ENCODE peak calls at places on chromosomes 16 and 17, in four cellular contexts. One of them, this sample, is unnamed.

GRCh38 chr17:45775148-45775547 is 9.0 kb upstream of the CRHR1 start:
- DNase-seq in colonic mucosa: no peak
- DNase-seq in adrenal gland: no peak
- DNase-seq in HCT116: no peak
- DNase-seq in this sample: no peak

GRCh38 chr16:52912565-52913173 is 140.0 kb downstream of the CHD9NB start:
- DNase-seq in colonic mucosa: peak
- DNase-seq in adrenal gland: peak
- DNase-seq in HCT116: peak
- DNase-seq in this sample: peak

GRCh38 chr16:30526137-30526822 is at the start of gene ZNF768:
- DNase-seq in colonic mucosa: peak
- DNase-seq in adrenal gland: peak
- DNase-seq in HCT116: no peak
- DNase-seq in this sample: peak

GRCh38 chr16:66878067-66878466 is 2.2 kb upstream of the PDP2 start:
- DNase-seq in colonic mucosa: no peak
- DNase-seq in adrenal gland: no peak
- DNase-seq in HCT116: no peak
- DNase-seq in this sample: no peak

GRCh38 chr16:75965504-75966374 is 239.4 kb upstream of the CPHXL start:
- DNase-seq in colonic mucosa: no peak
- DNase-seq in adrenal gland: no peak
- DNase-seq in HCT116: no peak
- DNase-seq in this sample: no peak

GRCh38 chr17:60355663-60356594 is 36.0 kb downstream of the USP32 start:
- DNase-seq in colonic mucosa: no peak
- DNase-seq in adrenal gland: peak
- DNase-seq in HCT116: no peak
- DNase-seq in this sample: no peak

GRCh38 chr16:85306071-85306792 is 194.0 kb upstream of the CIBAR2 start:
- DNase-seq in colonic mucosa: peak
- DNase-seq in adrenal gland: peak
- DNase-seq in HCT116: peak
- DNase-seq in this sample: no peak

GRCh38 chr17:32479074-32479617 is 7.6 kb upstream of the CDK5R1 start:
- DNase-seq in colonic mucosa: no peak
- DNase-seq in adrenal gland: no peak
- DNase-seq in HCT116: no peak
- DNase-seq in this sample: no peak

GRCh38 chr17:61799812-61800484 is 63.4 kb downstream of the BRIP1 start:
- DNase-seq in colonic mucosa: no peak
- DNase-seq in adrenal gland: no peak
- DNase-seq in HCT116: no peak
- DNase-seq in this sample: no peak

GRCh38 chr16:4111748-4112696 is 4.2 kb downstream of the ADCY9 start:
- DNase-seq in colonic mucosa: peak
- DNase-seq in adrenal gland: no peak
- DNase-seq in HCT116: no peak
- DNase-seq in this sample: no peak

GRCh38 chr17:1471931-1472727 is 16.1 kb upstream of the CRK start:
- DNase-seq in colonic mucosa: no peak
- DNase-seq in adrenal gland: no peak
- DNase-seq in HCT116: no peak
- DNase-seq in this sample: no peak
- H3K27ac ChIP-seq in colonic mucosa: no peak
- H3K27ac ChIP-seq in adrenal gland: no peak
- H3K27ac ChIP-seq in HCT116: no peak
- H3K27ac ChIP-seq in this sample: no peak

GRCh38 chr17:74010903-74011302 is 192.6 kb upstream of the RPL38 start:
- DNase-seq in colonic mucosa: no peak
- DNase-seq in adrenal gland: no peak
- DNase-seq in HCT116: no peak
- DNase-seq in this sample: no peak

GRCh38 chr17:74011963-74012362 is 191.5 kb upstream of the RPL38 start:
- DNase-seq in colonic mucosa: no peak
- DNase-seq in adrenal gland: no peak
- DNase-seq in HCT116: no peak
- DNase-seq in this sample: no peak

GRCh38 chr17:74006366-74006765 is 197.1 kb upstream of the RPL38 start:
- DNase-seq in colonic mucosa: no peak
- DNase-seq in adrenal gland: no peak
- DNase-seq in HCT116: no peak
- DNase-seq in this sample: no peak

GRCh38 chr17:74005790-74006189 is 197.7 kb upstream of the RPL38 start:
- DNase-seq in colonic mucosa: no peak
- DNase-seq in adrenal gland: no peak
- DNase-seq in HCT116: no peak
- DNase-seq in this sample: no peak

DNA sequence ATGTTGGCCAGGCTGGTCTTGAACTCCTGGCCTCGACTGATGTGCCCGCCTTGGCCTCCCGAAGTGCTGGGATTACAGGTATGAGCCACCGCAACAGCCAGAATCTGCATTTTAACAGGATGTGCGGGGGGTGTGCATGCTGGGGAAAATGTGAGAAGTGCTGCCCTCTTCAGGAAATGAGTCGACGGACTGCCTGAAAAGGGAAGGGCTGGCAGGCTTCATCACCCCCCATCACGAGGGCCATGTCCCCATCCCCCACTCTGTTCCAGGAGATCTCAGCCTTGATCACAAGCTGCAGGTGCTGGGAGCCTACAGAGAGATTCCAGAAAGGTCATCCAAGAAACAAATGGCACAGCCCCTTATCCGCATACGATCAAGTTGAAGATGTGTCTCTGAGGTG is 195.3 kb upstream of the RPL38 start:
- DNase-seq in colonic mucosa: no peak
- DNase-seq in adrenal gland: no peak
- DNase-seq in HCT116: peak
- DNase-seq in this sample: peak
- TF ChIP-seq CTCF in colonic mucosa: no peak
- TF ChIP-seq CTCF in adrenal gland: no peak
- TF ChIP-seq CTCF in HCT116: peak
- TF ChIP-seq CTCF in this sample: peak

DNA sequence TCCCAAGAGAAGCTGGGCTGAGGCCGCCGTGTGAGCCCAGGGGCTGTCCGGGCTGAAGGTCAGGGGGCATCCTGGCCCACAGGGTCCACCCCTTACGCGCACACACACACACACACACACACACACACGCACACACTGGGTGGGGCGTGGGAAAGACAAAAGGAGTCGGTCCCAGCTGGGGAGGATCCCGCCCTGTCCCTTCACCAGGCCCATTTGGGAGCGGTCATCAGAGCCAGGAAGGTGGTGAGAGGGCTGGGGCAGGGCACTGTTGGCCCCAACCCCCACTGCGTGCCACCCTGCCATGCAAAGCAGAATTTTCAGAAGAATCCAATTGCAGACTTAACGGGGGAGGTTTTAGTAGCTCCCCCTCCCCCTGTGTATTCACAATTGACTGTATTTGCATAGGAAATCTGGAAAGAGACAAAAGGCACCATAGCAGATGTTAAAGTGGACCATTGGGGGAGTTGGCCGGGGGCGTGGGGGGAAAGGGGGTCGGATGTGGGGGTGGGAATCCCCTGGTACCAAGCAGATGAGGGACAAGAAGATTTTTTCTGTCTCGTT is 11.3 kb upstream of the CD300A start:
- DNase-seq in colonic mucosa: peak
- DNase-seq in adrenal gland: no peak
- DNase-seq in HCT116: no peak
- DNase-seq in this sample: no peak
- H3K27ac ChIP-seq in colonic mucosa: peak
- H3K27ac ChIP-seq in adrenal gland: no peak
- H3K27ac ChIP-seq in HCT116: peak
- H3K27ac ChIP-seq in this sample: no peak

DNA sequence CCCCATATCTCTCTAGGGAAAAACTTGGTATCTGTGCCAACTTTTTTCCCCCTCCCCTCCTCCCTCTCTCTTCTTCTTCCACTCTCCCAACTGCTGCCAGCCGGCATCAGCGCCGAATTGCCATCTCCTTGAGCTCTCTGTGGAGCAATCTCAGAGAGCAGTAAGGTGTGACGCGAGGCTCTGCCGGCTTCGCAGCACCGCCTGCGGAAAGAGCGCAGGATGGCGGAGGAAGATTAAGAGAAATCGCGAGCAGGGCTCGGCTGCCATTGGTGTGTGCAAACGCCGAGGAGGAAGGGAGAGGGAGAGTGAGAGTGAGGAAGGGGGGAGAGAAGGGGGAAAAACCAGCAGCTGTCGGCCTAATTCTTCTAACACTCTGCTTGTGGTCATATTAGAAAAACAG is 44.2 kb downstream of the NEUROD2 start:
- DNase-seq in colonic mucosa: no peak
- DNase-seq in adrenal gland: no peak
- DNase-seq in HCT116: no peak
- DNase-seq in this sample: peak
- TF ChIP-seq CTCF in colonic mucosa: no peak
- TF ChIP-seq CTCF in adrenal gland: no peak
- TF ChIP-seq CTCF in HCT116: no peak
- TF ChIP-seq CTCF in this sample: no peak

DNA sequence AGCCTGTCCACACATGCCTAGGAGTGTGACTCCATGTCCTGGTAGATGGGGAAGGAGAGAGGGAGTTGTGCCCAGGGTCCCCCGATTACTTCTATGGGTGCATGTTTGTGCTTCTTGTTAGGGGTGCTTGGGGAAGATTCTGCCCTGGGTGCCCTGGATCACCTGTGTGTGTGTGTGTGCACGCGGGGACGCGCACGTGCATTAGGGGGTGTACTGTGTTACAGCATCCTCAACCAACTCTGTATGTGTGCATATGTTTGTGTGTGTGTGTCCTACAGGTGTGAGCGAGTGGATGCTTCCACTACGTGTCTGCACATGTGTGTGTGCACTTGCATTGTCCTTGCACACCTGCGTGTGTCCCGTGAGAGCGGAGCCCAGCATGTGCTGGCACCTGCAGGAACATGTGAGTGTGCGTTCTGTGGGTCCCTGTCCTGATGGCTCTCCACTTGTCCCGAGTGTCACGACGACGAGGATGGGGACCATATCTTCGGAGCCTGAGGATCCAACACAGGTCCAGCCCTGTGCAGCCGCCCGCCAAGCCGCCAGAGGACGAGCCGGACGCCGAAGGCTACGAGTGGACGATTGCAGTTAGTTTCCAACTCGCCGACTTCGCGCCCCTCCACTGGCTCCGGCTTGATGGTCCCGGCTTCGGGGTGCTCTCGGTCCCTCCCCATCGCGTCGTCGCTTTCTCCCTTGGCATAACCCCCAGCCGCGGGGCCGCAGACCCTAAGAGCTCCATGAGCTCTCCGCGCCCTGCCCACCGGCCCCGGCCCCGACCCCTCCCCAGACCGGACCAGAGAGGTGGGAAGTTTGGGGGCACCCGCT is 6.0 kb upstream of the TBC1D3B start:
- DNase-seq in colonic mucosa: no peak
- DNase-seq in adrenal gland: no peak
- DNase-seq in HCT116: no peak
- DNase-seq in this sample: no peak
- H3K27ac ChIP-seq in colonic mucosa: no peak
- H3K27ac ChIP-seq in adrenal gland: no peak
- H3K27ac ChIP-seq in HCT116: no peak
- H3K27ac ChIP-seq in this sample: no peak

DNA sequence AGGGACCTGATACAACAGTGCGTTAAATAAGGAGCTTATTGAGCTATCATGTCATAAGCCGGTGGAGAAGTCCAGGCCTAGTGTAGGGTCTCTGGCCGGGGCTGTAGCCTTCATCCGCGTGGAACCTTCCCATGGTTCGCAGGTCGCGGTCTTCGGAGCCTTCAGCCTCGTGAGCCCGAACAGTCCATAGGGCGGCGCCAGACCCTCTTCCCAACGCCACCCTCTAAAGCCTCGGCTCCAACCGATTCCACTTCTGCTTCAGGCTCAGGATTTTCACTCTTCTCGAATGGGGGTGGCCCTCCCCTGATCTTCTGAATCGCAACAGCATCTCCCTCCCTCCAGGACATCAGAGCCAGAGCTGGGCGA is 10.3 kb upstream of the BRCA1 start:
- DNase-seq in colonic mucosa: no peak
- DNase-seq in adrenal gland: peak
- DNase-seq in HCT116: no peak
- DNase-seq in this sample: no peak
- TF ChIP-seq CTCF in colonic mucosa: no peak
- TF ChIP-seq CTCF in adrenal gland: no peak
- TF ChIP-seq CTCF in HCT116: no peak
- TF ChIP-seq CTCF in this sample: no peak

GRCh38 chr16:48011466-48011865 is 144.3 kb downstream of the ABCC12 start:
- DNase-seq in colonic mucosa: no peak
- DNase-seq in adrenal gland: no peak
- DNase-seq in HCT116: no peak
- DNase-seq in this sample: no peak
- H3K27ac ChIP-seq in colonic mucosa: no peak
- H3K27ac ChIP-seq in adrenal gland: no peak
- H3K27ac ChIP-seq in HCT116: no peak
- H3K27ac ChIP-seq in this sample: no peak

DNA sequence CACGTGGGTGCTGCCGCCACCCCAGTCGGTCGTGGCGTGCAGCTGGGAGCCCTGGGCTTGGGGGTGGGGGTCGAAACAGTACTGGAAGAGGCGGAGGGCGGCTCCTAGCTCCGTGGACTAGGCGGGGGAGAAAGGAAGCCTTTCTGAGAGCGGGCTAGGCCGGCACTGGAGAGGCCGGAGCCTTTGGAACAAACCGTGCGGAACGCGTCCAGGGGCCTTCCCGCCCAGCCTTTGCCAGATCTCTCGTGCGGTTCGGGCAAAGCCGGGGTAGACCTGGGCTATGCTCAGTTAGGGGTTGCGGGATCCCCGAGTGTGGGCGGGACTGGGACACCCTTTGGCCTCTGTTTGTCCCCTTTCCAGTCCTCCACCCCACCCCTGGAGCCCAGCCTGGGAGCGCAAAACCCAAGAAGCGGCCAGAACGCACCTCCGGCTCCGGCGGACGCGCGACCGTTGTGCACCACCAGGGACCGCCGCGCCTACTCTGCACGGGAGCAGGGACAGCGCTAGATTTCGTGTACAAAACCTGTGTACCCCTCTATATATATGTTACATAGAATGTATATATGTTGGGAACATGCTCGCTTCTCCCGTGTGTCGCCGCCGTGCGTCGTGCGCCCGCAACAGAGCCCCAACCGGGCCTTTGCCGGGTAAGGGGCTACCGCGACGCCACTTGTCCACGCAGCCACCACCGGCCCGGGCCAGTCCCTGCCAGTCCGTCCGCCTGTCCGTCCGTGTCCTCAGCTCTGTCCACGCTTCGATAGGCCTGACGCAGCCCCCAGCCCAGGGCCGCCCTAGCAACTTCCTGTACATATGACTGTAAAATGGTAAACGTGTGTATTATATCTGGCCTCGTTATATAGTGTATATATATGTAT is 26.2 kb downstream of the SREBF1 start:
- DNase-seq in colonic mucosa: no peak
- DNase-seq in adrenal gland: peak
- DNase-seq in HCT116: no peak
- DNase-seq in this sample: no peak
- TF ChIP-seq CTCF in colonic mucosa: no peak
- TF ChIP-seq CTCF in adrenal gland: no peak
- TF ChIP-seq CTCF in HCT116: peak
- TF ChIP-seq CTCF in this sample: no peak

This sample was measured in H1.